ENCODE peak calls at places on chromosome 19, in six cellular contexts. One of them, this sample, is unnamed.
A peak's percentile ranks its signal among the peaks of the same experiment; 100 is the strongest.

GRCh38 chr19:28793391-28794168 is 419.4 kb downstream of the UQCRFS1 start:
- DNase-seq in HFF-Myc: no peak
- DNase-seq in HAP-1: no peak
- DNase-seq in cardiac muscle cell: peak; percentile 39
- DNase-seq in erythroblast: no peak
- DNase-seq in mucosa of gallbladder: no peak
- DNase-seq in this sample: peak; percentile 68

GRCh38 chr19:8615813-8616596 is 5.5 kb upstream of the ADAMTS10 start:
- DNase-seq in HFF-Myc: no peak
- DNase-seq in HAP-1: peak; percentile 82
- DNase-seq in cardiac muscle cell: peak; percentile 60
- DNase-seq in erythroblast: peak; percentile 66
- DNase-seq in mucosa of gallbladder: peak; percentile 42
- DNase-seq in this sample: peak; percentile 79

GRCh38 chr19:50249636-50250035 is 46.2 kb downstream of the MYH14 start:
- DNase-seq in HFF-Myc: no peak
- DNase-seq in HAP-1: no peak
- DNase-seq in cardiac muscle cell: no peak
- DNase-seq in erythroblast: no peak
- DNase-seq in mucosa of gallbladder: no peak
- DNase-seq in this sample: no peak

GRCh38 chr19:32603961-32604360 is 23.0 kb downstream of the PDCD5 start:
- DNase-seq in HFF-Myc: no peak
- DNase-seq in HAP-1: no peak
- DNase-seq in cardiac muscle cell: no peak
- DNase-seq in erythroblast: no peak
- DNase-seq in mucosa of gallbladder: no peak
- DNase-seq in this sample: no peak

GRCh38 chr19:13099073-13099999 is 3.3 kb downstream of the LYL1 start:
- DNase-seq in HFF-Myc: no peak
- DNase-seq in HAP-1: no peak
- DNase-seq in cardiac muscle cell: no peak
- DNase-seq in erythroblast: peak; percentile 89
- DNase-seq in mucosa of gallbladder: peak; percentile 65
- DNase-seq in this sample: peak; percentile 87

GRCh38 chr19:7225741-7226140 is 68.5 kb downstream of the INSR start:
- DNase-seq in HFF-Myc: no peak
- DNase-seq in HAP-1: no peak
- DNase-seq in cardiac muscle cell: no peak
- DNase-seq in erythroblast: no peak
- DNase-seq in mucosa of gallbladder: no peak
- DNase-seq in this sample: no peak

GRCh38 chr19:47497073-47497766 is 13.2 kb upstream of the KPTN start:
- DNase-seq in HFF-Myc: no peak
- DNase-seq in HAP-1: no peak
- DNase-seq in cardiac muscle cell: no peak
- DNase-seq in erythroblast: peak; percentile 91
- DNase-seq in mucosa of gallbladder: no peak
- DNase-seq in this sample: no peak

GRCh38 chr19:49690656-49691242 is at the start of gene CPT1C:
- DNase-seq in HFF-Myc: no peak
- DNase-seq in HAP-1: peak; percentile 53
- DNase-seq in cardiac muscle cell: peak; percentile 84
- DNase-seq in erythroblast: no peak
- DNase-seq in mucosa of gallbladder: peak; percentile 75
- DNase-seq in this sample: peak; percentile 97

GRCh38 chr19:32581704-32582164 is 744 bp downstream of the PDCD5 start:
- DNase-seq in HFF-Myc: no peak
- DNase-seq in HAP-1: peak; percentile 51
- DNase-seq in cardiac muscle cell: peak; percentile 45
- DNase-seq in erythroblast: peak; percentile 62
- DNase-seq in mucosa of gallbladder: no peak
- DNase-seq in this sample: peak; percentile 53

GRCh38 chr19:11710313-11710712 is 28.4 kb downstream of the ZNF823 start:
- DNase-seq in HFF-Myc: no peak
- DNase-seq in HAP-1: no peak
- DNase-seq in cardiac muscle cell: no peak
- DNase-seq in erythroblast: no peak
- DNase-seq in mucosa of gallbladder: no peak
- DNase-seq in this sample: no peak